ENCODE peak calls at places on chromosome 6, in five cellular contexts. Y is hypothalamus, P is NCI-H82, M is H7, T is cardiac muscle cell. A is an unnamed sample.

GRCh38 chr6:147054158-147054557 is 150.1 kb upstream of the STXBP5 start:
- DNase-seq in Y (no peak), T (no peak), M (no peak), P (peak; percentile 92), A (no peak)

GRCh38 chr6:13914346-13914745 is 10.4 kb upstream of the RNF182 start:
- DNase-seq in T (peak; percentile 21), Y (no peak), P (no peak), M (no peak), A (no peak)

GRCh38 chr6:26351544-26351953 is 13.4 kb upstream of the BTN3A2 start:
- DNase-seq in M (no peak), P (no peak), T (peak; percentile 85), Y (no peak), A (no peak)

GRCh38 chr6:99603421-99604160 is 3.0 kb upstream of the PRDM13 start:
- DNase-seq in P (peak; percentile 87), Y (no peak), M (peak; percentile 88), T (no peak), A (no peak)

GRCh38 chr6:53090576-53090975 is 25.4 kb downstream of the FBXO9 start:
- DNase-seq in P (no peak), Y (no peak), M (no peak), T (peak; percentile 31), A (no peak)

GRCh38 chr6:132270745-132271414 is 130.4 kb downstream of the MOXD1 start:
- DNase-seq in Y (no peak), M (no peak), P (no peak), T (no peak), A (no peak)

GRCh38 chr6:78771619-78772018 is 95.7 kb upstream of the IRAK1BP1 start:
- DNase-seq in M (no peak), Y (no peak), P (no peak), T (no peak), A (no peak)

GRCh38 chr6:36249536-36249935 is 20.3 kb upstream of the PNPLA1 start:
- DNase-seq in T (peak; percentile 48), Y (no peak), M (no peak), P (no peak), A (no peak)

GRCh38 chr6:144265390-144265789 is 19.7 kb upstream of the UTRN start:
- DNase-seq in M (peak; percentile 79), P (no peak), Y (no peak), T (peak; percentile 86), A (no peak)

GRCh38 chr6:136235233-136235564 is 14.9 kb downstream of the MTFR2 start:
- DNase-seq in M (no peak), T (no peak), P (no peak), Y (no peak), A (no peak)

GRCh38 chr6:2378891-2379652 is 133.7 kb upstream of the GMDS start:
- DNase-seq in M (no peak), Y (no peak), T (peak; percentile 31), P (no peak), A (no peak)

GRCh38 chr6:127343753-127344659 is 597 bp upstream of the ECHDC1 start:
- DNase-seq in T (peak; percentile 54), Y (no peak), M (peak; percentile 11), P (peak; percentile 59), A (no peak)